ENCODE peak calls at places on chromosome 4, in nine cellular contexts. V, O, Q, W, Y, D, H, M and E are unnamed samples.

GRCh38 chr4:72577211-72577610 is 8.2 kb upstream of the ADAMTS3 start:
- DNase-seq in D (no peak), V (no peak), Q (no peak), O (no peak), Y (no peak), H (no peak), W (no peak), M (no peak), E (no peak)

GRCh38 chr4:68368566-68369473 is 18.9 kb upstream of the YTHDC1 start:
- DNase-seq in O (no peak), V (peak; percentile 87), M (peak; percentile 19), W (no peak), Y (no peak), Q (peak; percentile 97), D (peak; percentile 69), H (no peak), E (no peak)

GRCh38 chr4:22999419-22999818 is 306.7 kb downstream of the GBA3 start:
- DNase-seq in D (peak; percentile 13), Y (no peak), W (peak; percentile 24), M (peak; percentile 6), V (no peak), H (no peak), O (no peak), Q (no peak), E (no peak)

GRCh38 chr4:24988776-24989175 is 42.0 kb downstream of the LGI2 start:
- DNase-seq in Q (peak; percentile 54), D (no peak), M (peak; percentile 30), H (no peak), Y (no peak), W (peak; percentile 69), O (no peak), V (no peak), E (no peak)

GRCh38 chr4:31169851-31170250 is 449.7 kb downstream of the PCDH7 start:
- DNase-seq in M (no peak), O (no peak), Y (no peak), W (no peak), Q (no peak), H (no peak), V (no peak), D (no peak), E (no peak)

GRCh38 chr4:128636906-128637305 is 172.6 kb upstream of the JADE1 start:
- DNase-seq in M (no peak), Q (no peak), D (no peak), W (no peak), Y (no peak), V (no peak), O (no peak), H (no peak), E (no peak)

GRCh38 chr4:112523764-112524505 is 8.0 kb upstream of the NEUROG2 start:
- DNase-seq in W (peak; percentile 89), M (peak; percentile 54), D (no peak), O (peak; percentile 92), H (peak; percentile 39), Y (peak; percentile 64), Q (peak; percentile 36), V (no peak), E (no peak)

GRCh38 chr4:14218641-14219040 is 591.1 kb upstream of the BOD1L1 start:
- DNase-seq in Q (peak; percentile 7), H (no peak), D (no peak), M (no peak), V (no peak), O (no peak), Y (no peak), W (no peak), E (no peak)

GRCh38 chr4:6445403-6446129 is 26.8 kb downstream of the PPP2R2C start:
- DNase-seq in V (no peak), M (no peak), O (peak; percentile 73), W (no peak), Q (no peak), H (no peak), Y (no peak), D (no peak), E (no peak)

GRCh38 chr4:14222630-14223029 is 595.1 kb upstream of the BOD1L1 start:
- DNase-seq in D (no peak), Q (no peak), H (peak; percentile 22), O (no peak), Y (no peak), V (no peak), W (no peak), M (no peak), E (no peak)

GRCh38 chr4:87092389-87093141 is 127.9 kb downstream of the KLHL8 start:
- DNase-seq in H (peak; percentile 55), Q (peak; percentile 99), W (no peak), D (peak; percentile 77), Y (peak; percentile 68), V (no peak), O (no peak), M (peak; percentile 74), E (no peak)

GRCh38 chr4:1113311-1114009 is at the start of gene RNF212:
- DNase-seq in O (no peak), Y (no peak), H (peak; percentile 39), W (no peak), M (peak; percentile 49), D (no peak), Q (no peak), V (no peak), E (no peak)

GRCh38 chr4:183395395-183395794 is 49.0 kb upstream of the CDKN2AIP start:
- DNase-seq in M (no peak), H (no peak), Q (no peak), O (no peak), D (no peak), V (no peak), W (no peak), Y (no peak), E (no peak)

GRCh38 chr4:154743683-154744340 is at the start of gene LRAT:
- DNase-seq in Q (peak; percentile 48), M (peak; percentile 10), V (no peak), W (peak; percentile 87), Y (no peak), H (peak; percentile 35), D (peak; percentile 18), O (peak; percentile 75), E (no peak)
- H3K4me3 ChIP-seq in Q (peak within 1 kb of the TSS; percentile 67), M (peak within 1 kb of the TSS; percentile 48), V (peak within 1 kb of the TSS; percentile 6), W (peak within 1 kb of the TSS; percentile 60), Y (peak within 1 kb of the TSS; percentile 1), H (peak within 1 kb of the TSS; percentile 44), D (peak within 1 kb of the TSS; percentile 41), O (peak within 1 kb of the TSS; percentile 35), E (peak within 1 kb of the TSS; percentile 73)

GRCh38 chr4:154946113-154946512 is 165.0 kb downstream of the RBM46 start:
- DNase-seq in V (no peak), M (no peak), D (no peak), Y (no peak), Q (no peak), O (no peak), W (no peak), H (no peak), E (no peak)
- H3K4me3 ChIP-seq in V (no peak overlapping the region), M (no peak overlapping the region), D (no peak overlapping the region), Y (no peak overlapping the region), Q (no peak overlapping the region), O (no peak overlapping the region), W (no peak overlapping the region), H (no peak overlapping the region), E (no peak overlapping the region)

GRCh38 chr4:85762204-85762884 is 287.4 kb downstream of the ARHGAP24 start:
- DNase-seq in D (peak; percentile 88), H (peak; percentile 27), Q (peak; percentile 57), Y (no peak), V (peak; percentile 65), W (no peak), O (no peak), M (no peak), E (no peak)
- H3K4me3 ChIP-seq in D (no peak overlapping the region), H (peak overlapping the region; percentile 20), Q (no peak overlapping the region), Y (no peak overlapping the region), V (no peak overlapping the region), W (no peak overlapping the region), O (no peak overlapping the region), M (no peak overlapping the region), E (peak overlapping the region; percentile 9)

GRCh38 chr4:153346563-153346962 is 2.1 kb downstream of the MND1 start:
- DNase-seq in W (no peak), Q (no peak), M (no peak), V (no peak), Y (no peak), D (no peak), O (no peak), H (no peak), E (no peak)
- H3K4me3 ChIP-seq in W (no peak overlapping the region), Q (no peak overlapping the region), M (no peak overlapping the region), V (no peak overlapping the region), Y (no peak overlapping the region), D (no peak overlapping the region), O (no peak overlapping the region), H (no peak overlapping the region), E (no peak overlapping the region)

GRCh38 chr4:122458625-122459024 is 2.1 kb upstream of the IL2 start:
- DNase-seq in Q (peak; percentile 63), O (no peak), D (peak; percentile 37), Y (no peak), V (no peak), W (no peak), H (no peak), M (no peak), E (no peak)
- H3K4me3 ChIP-seq in Q (peak overlapping the region; percentile 18), O (no peak overlapping the region), D (peak overlapping the region; percentile 14), Y (no peak overlapping the region), V (peak overlapping the region; percentile 27), W (no peak overlapping the region), H (peak overlapping the region; percentile 28), M (peak overlapping the region; percentile 30), E (peak overlapping the region; percentile 7)

GRCh38 chr4:16224264-16224663 is 2.0 kb downstream of the TAPT1 start:
- DNase-seq in W (no peak), Q (no peak), V (no peak), Y (no peak), H (no peak), M (no peak), O (no peak), D (no peak), E (no peak)
- H3K4me3 ChIP-seq in W (no peak overlapping the region), Q (no peak overlapping the region), V (no peak overlapping the region), Y (no peak overlapping the region), H (peak overlapping the region; percentile 62), M (peak overlapping the region; percentile 95), O (peak overlapping the region; percentile 78), D (no peak overlapping the region), E (peak overlapping the region; percentile 97)